ENCODE peak calls at places on chromosomes 6 and 20, in ten cellular contexts. W is CD8-positive, alpha-beta T cell; Z is psoas muscle; D is H1; V is PC-9; Q is breast epithelium; R is astrocyte; K is upper lobe of right lung; B is right lobe of liver; X is stomach. G is an unnamed sample.

GRCh38 chr6:112877134-112878100 is 530.3 kb downstream of the RFPL4B start:
- DNase-seq in K (no peak), Q (no peak), D (no peak), X (no peak), R (peak; percentile 96), Z (no peak), B (no peak), V (no peak), W (no peak), G (no peak)

GRCh38 chr20:25987073-25987927 is 290.6 kb upstream of the ZNF337 start:
- DNase-seq in D (no peak), Q (no peak), Z (peak; percentile 30), K (peak; percentile 72), R (no peak), X (no peak), V (peak; percentile 48), B (no peak), W (peak; percentile 65), G (no peak)

GRCh38 chr6:56334937-56335336 is 87.6 kb upstream of the COL21A1 start:
- DNase-seq in Z (no peak), B (no peak), K (no peak), W (no peak), X (no peak), R (peak; percentile 79), D (no peak), V (no peak), Q (no peak), G (no peak)

GRCh38 chr6:156953478-156954146 is 176.4 kb downstream of the ARID1B start:
- DNase-seq in Z (no peak), K (no peak), X (no peak), W (peak; percentile 67), R (peak; percentile 98), V (peak; percentile 56), D (no peak), Q (no peak), B (no peak), G (no peak)

GRCh38 chr6:107656381-107656780 is 166.5 kb downstream of the SOBP start:
- DNase-seq in Z (no peak), V (no peak), X (no peak), K (no peak), D (no peak), R (no peak), W (no peak), B (no peak), Q (no peak), G (no peak)

GRCh38 chr6:107576852-107577251 is 86.9 kb downstream of the SOBP start:
- DNase-seq in W (no peak), D (no peak), X (no peak), B (no peak), Z (no peak), V (no peak), Q (no peak), R (peak; percentile 80), K (no peak), G (no peak)

GRCh38 chr6:4313044-4313686 is 177.8 kb upstream of the ECI2 start:
- DNase-seq in V (peak; percentile 79), Z (peak; percentile 35), Q (no peak), D (no peak), R (peak; percentile 95), B (no peak), X (no peak), K (no peak), W (no peak), G (peak; percentile 41)

GRCh38 chr6:42928748-42929087 is 562 bp upstream of the CNPY3 start:
- DNase-seq in W (no peak), R (no peak), K (no peak), Q (no peak), D (no peak), X (no peak), V (no peak), B (no peak), Z (no peak), G (no peak)

GRCh38 chr6:166683477-166683876 is 56.4 kb upstream of the RPS6KA2 start:
- DNase-seq in V (no peak), K (peak; percentile 22), X (no peak), B (no peak), D (no peak), Q (no peak), W (no peak), Z (no peak), R (peak; percentile 80), G (no peak)

GRCh38 chr6:26189905-26190304 is 102.7 kb downstream of the HFE start:
- DNase-seq in Z (no peak), Q (no peak), K (no peak), B (no peak), W (no peak), R (no peak), V (no peak), X (no peak), D (no peak), G (no peak)
- H3K4me1 ChIP-seq in Z (peaks cover 8% of the 10 kb centered on the region), Q (no peaks in the 10 kb centered on the region), K (peaks cover 5% of the 10 kb centered on the region), B (no peaks in the 10 kb centered on the region), W (peaks cover 24% of the 10 kb centered on the region), R (peaks cover 8% of the 10 kb centered on the region), V (peaks cover 4% of the 10 kb centered on the region), X (peaks cover 29% of the 10 kb centered on the region), D (peaks cover 8% of the 10 kb centered on the region), G (no peaks in the 10 kb centered on the region)

GRCh38 chr20:36145877-36146707 is 8.4 kb upstream of the EPB41L1 start:
- DNase-seq in R (peak; percentile 23), X (peak; percentile 67), V (no peak), K (no peak), B (no peak), Q (no peak), D (no peak), W (no peak), Z (peak; percentile 44), G (peak; percentile 79)
- H3K27ac ChIP-seq in R (no peak overlapping the region), X (peak overlapping the region; percentile 51), V (no peak overlapping the region), K (no peak overlapping the region), B (no peak overlapping the region), Q (peak overlapping the region; percentile 42), D (no peak overlapping the region), W (no peak overlapping the region), Z (peak overlapping the region; percentile 80), G (peak overlapping the region; percentile 50)

GRCh38 chr20:34562643-34563042 is 4.1 kb downstream of the MAP1LC3A start:
- DNase-seq in W (no peak), V (no peak), D (no peak), K (no peak), X (no peak), R (no peak), Z (no peak), Q (no peak), B (no peak), G (peak; percentile 34)
- TF ChIP-seq CTCF in W (no peak), V (peak; percentile 28), D (peak; percentile 60), K (peak; percentile 40), X (no peak), R (peak; percentile 19), Z (peak; percentile 28), Q (no peak), B (no peak), G (peak; percentile 27)

DNA sequence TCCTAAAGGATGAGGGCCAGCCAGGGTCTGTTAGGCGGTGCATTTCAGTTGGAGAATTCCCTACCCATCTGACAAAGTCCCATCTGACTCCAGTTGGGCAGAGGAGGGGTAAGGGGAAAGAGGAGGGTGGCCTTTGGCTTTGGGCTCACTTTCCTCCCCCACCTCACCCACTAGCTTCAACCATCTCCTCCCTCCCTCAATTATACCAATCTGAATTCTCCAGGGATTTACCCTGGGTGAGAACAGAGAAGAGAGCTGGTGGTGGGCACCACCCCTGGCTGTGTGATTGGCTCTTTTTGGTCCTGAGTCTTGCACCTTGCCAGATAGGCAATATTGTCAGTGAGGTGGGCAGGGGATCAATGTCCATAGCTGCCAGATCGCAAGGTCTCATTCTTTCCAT is 3.2 kb downstream of the HMGA1 start:
- DNase-seq in V (no peak), B (peak; percentile 1), W (no peak), Q (no peak), X (no peak), K (no peak), R (no peak), D (no peak), Z (no peak), G (no peak)
- H3K4me1 ChIP-seq in V (peaks cover 59% of the 10 kb centered on the region), B (no peaks in the 10 kb centered on the region), W (peaks cover 29% of the 10 kb centered on the region), Q (peaks cover 5% of the 10 kb centered on the region), X (peaks cover 70% of the 10 kb centered on the region), K (peaks cover 22% of the 10 kb centered on the region), R (peaks cover 66% of the 10 kb centered on the region), D (peaks cover 23% of the 10 kb centered on the region), Z (peaks cover 21% of the 10 kb centered on the region), G (peaks cover 43% of the 10 kb centered on the region)

G was measured in thyroid gland.